ENCODE peak calls at places on chromosomes 5 and 9, in seven cellular contexts. F, N, O, J, R, T and A are unnamed samples.

GRCh38 chr9:16337322-16338029 is 533.0 kb downstream of the BNC2 start:
- DNase-seq in F (no peak), N (no peak), O (no peak), J (no peak), R (no peak), T (no peak), A (no peak)

GRCh38 chr5:392431-392988 is 50.5 kb upstream of the EXOC3 start:
- DNase-seq in F (peak), N (no peak), O (no peak), J (no peak), R (no peak), T (peak), A (peak)

GRCh38 chr9:131361202-131361833 is 32.6 kb upstream of the PRRC2B start:
- DNase-seq in F (no peak), N (peak), O (no peak), J (no peak), R (no peak), T (no peak), A (no peak)

GRCh38 chr5:136089804-136090203 is 42.8 kb upstream of the SMAD5 start:
- DNase-seq in F (no peak), N (no peak), O (no peak), J (no peak), R (no peak), T (no peak), A (no peak)

GRCh38 chr5:170854550-170854949 is 7.3 kb upstream of the RANBP17 start:
- DNase-seq in F (no peak), N (no peak), O (no peak), J (no peak), R (no peak), T (no peak), A (no peak)

GRCh38 chr5:135353952-135354721 is 44.9 kb downstream of the MACROH2A1 start:
- DNase-seq in F (no peak), N (no peak), O (no peak), J (no peak), R (no peak), T (no peak), A (no peak)

GRCh38 chr5:132589467-132589866 is 32.7 kb downstream of the RAD50 start:
- DNase-seq in F (no peak), N (no peak), O (no peak), J (no peak), R (no peak), T (no peak), A (no peak)

GRCh38 chr5:79074641-79075040 is 5.1 kb downstream of the BHMT2 start:
- DNase-seq in F (no peak), N (no peak), O (peak), J (no peak), R (no peak), T (no peak), A (no peak)

GRCh38 chr9:98416294-98416693 is 160.8 kb upstream of the TBC1D2 start:
- DNase-seq in F (no peak), N (no peak), O (no peak), J (no peak), R (no peak), T (no peak), A (no peak)

GRCh38 chr5:132427285-132428146 is 58.0 kb downstream of the SLC22A5 start:
- DNase-seq in F (peak), N (no peak), O (no peak), J (no peak), R (peak), T (no peak), A (no peak)

GRCh38 chr5:143403607-143404415 is at the start of gene NR3C1:
- DNase-seq in F (peak), N (peak), O (peak), J (peak), R (peak), T (no peak), A (peak)

GRCh38 chr9:6243746-6244145 is 28.1 kb downstream of the IL33 start:
- DNase-seq in F (no peak), N (no peak), O (no peak), J (no peak), R (no peak), T (peak), A (peak)

GRCh38 chr5:178238711-178239592 is 6.3 kb upstream of the PHYKPL start:
- DNase-seq in F (no peak), N (no peak), O (no peak), J (no peak), R (no peak), T (no peak), A (no peak)
- TF ChIP-seq TAF1 in F (no peak), N (no peak), O (no peak), J (no peak), R (no peak), T (no peak), A (no peak)

DNA sequence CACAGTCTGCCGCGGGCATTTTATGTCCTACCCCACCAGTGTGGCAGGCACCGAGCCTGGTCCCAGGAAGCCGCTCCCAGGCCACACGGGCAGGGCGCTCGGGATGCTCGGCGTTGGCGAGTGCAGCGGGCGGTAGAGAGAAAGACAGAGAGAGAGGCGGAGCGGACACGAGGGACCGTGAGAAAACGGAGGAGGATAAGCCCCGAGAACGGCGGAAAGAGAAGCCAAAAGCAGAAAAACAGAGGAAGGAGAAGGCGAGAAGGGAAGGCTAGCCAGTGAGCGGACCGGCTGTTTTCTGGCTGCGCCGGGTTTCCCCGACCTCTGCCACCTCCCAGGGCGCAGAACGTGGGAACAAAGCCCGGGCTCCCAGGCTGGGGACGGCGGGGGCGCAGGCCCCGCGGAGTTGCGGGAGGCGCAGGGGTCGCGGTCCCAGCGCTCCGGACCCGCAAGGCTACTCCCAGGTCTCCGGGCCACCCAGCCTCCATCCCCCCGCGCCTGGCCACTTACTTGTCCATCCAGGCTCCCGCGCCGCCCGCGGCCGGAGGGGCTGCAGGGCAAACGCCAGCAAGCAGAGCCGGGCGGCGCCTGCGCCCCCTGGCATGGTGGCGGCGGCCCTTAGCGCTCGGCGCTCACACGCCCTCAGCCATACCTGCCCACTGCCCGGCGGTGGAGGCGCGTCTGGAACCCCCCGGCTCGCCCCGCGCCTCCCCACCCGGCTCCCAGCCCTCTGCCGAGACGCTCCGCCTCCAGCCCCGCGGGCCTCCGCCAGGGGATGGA is at the start of gene ADAM19:
- DNase-seq in F (peak), N (peak), O (no peak), J (peak), R (peak), T (no peak), A (peak)
- TF ChIP-seq POLR2AphosphoS5 in F (no peak), N (no peak), O (no peak), J (no peak), R (peak), T (peak), A (peak)

DNA sequence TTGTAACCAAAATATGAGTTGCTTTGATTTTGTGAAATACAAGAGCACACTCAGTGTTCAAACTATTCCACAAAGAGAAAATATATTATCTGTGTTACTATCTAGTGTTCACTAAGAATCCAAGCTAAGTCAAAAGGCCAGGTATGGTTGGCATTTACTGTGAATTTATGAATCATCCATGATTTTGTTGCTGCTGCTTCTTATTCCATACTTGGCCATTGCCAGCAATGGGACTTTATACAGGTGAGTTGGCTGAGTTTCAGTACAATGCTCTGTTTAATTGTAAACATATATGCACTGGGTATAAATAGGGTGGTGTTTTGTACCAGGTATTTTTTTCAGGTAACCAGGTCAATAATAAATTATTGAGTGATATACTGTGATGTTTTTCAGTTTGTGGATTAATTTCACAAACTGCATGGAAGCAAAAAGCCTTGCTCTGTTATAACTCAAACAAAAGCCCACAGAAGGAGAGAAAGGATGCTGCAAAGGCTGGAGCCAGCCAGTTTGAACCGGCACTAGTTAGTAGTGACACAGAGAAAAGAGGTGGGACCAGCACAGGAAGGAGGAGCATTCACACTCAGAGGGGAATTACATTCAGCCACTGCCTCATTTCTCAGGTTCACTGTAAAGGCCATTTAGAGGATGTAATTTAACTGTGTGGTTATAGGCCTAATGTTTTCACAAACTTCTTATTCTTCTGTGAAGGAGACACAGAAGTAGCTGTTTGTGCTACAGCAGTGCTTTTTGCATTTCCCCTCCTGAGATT is 381.8 kb downstream of the ADGRV1 start:
- DNase-seq in F (peak), N (no peak), O (no peak), J (no peak), R (peak), T (peak), A (no peak)
- TF ChIP-seq TAF1 in F (peak), N (no peak), O (no peak), J (no peak), R (no peak), T (no peak), A (no peak)

GRCh38 chr5:114361724-114362196 is at the start of gene KCNN2:
- DNase-seq in F (no peak), N (no peak), O (peak), J (peak), R (peak), T (peak), A (peak)
- TF ChIP-seq POLR2AphosphoS5 in F (peak), N (no peak), O (no peak), J (no peak), R (no peak), T (no peak), A (no peak)

GRCh38 chr9:136566553-136566895 is 20.7 kb upstream of the NOTCH1 start:
- DNase-seq in F (no peak), N (no peak), O (no peak), J (no peak), R (no peak), T (no peak), A (no peak)

GRCh38 chr9:136568288-136569081 is 22.6 kb upstream of the NOTCH1 start:
- DNase-seq in F (no peak), N (no peak), O (no peak), J (no peak), R (no peak), T (no peak), A (no peak)

GRCh38 chr9:136566899-136567298 is 21.1 kb upstream of the NOTCH1 start:
- DNase-seq in F (no peak), N (no peak), O (no peak), J (no peak), R (peak), T (no peak), A (no peak)

GRCh38 chr9:136565722-136566552 is 20.1 kb upstream of the NOTCH1 start:
- DNase-seq in F (no peak), N (no peak), O (no peak), J (no peak), R (no peak), T (no peak), A (no peak)

DNA sequence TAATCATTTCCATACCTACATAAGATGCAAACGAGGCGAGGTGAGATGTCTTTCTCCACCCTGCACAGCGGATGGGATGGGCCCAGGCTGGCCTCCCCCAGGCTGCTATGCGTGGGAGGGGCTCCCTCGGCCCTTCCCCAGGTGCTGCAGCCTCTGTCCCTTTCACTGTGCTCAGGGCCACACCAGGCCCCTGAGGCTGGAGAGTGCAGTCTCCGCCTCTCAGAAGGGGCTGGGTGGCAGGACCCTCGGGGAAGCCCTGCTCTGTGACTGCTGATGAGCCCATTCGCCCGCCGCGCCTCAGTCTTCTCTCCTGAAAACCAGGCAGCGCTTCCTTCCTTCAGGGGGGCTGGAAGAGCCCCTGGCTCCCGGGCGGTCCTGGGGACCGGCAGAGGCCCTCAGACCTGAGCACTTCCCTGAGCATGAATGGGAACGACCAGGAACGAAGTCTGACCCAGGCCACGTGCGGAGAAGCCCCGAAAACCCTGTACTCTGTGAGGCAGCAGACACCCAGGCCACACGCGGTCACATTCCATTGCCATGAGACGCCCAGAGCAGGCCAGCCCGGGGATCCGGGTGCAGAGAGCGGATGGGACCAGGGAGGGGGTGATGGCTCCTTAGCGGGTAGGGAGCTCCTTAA is 21.9 kb upstream of the NOTCH1 start:
- DNase-seq in F (peak), N (peak), O (peak), J (no peak), R (no peak), T (no peak), A (no peak)
- TF ChIP-seq TAF1 in F (no peak), N (no peak), O (no peak), J (no peak), R (no peak), T (no peak), A (no peak)

GRCh38 chr5:125559296-125559695 is 812.9 kb upstream of the ZNF608 start:
- DNase-seq in F (no peak), N (no peak), O (no peak), J (no peak), R (peak), T (no peak), A (no peak)
- TF ChIP-seq POLR2AphosphoS5 in F (no peak), N (no peak), O (no peak), J (no peak), R (peak), T (no peak), A (no peak)